ENCODE peak calls at places on chromosomes 11 and 22, in five cellular contexts. F is AG08395; C is NCI-H1930; M is stimulated activated CD4-positive, alpha-beta T cell treated with anti-CD3 and anti-CD28 coated beads, Interleukin-2, amount 100 ng/mL, for 48 hours; S is right lobe of liver. P is an unnamed sample.

GRCh38 chr11:68142028-68142412 is 20.8 kb upstream of the CHKA start:
- DNase-seq in F (no peak), C (no peak), M (peak), S (peak), P (no peak)

GRCh38 chr11:73184953-73185671 is 33.0 kb upstream of the P2RY2 start:
- DNase-seq in F (peak), C (no peak), M (peak), S (peak), P (peak)

GRCh38 chr11:12950681-12951080 is 58.4 kb upstream of the RASSF10 start:
- DNase-seq in F (no peak), C (no peak), M (no peak), S (no peak), P (no peak)

GRCh38 chr22:30169002-30169401 is 77.6 kb downstream of the LIF start:
- DNase-seq in F (no peak), C (no peak), M (no peak), S (no peak), P (no peak)

GRCh38 chr22:37121887-37122591 is 12.5 kb upstream of the TMPRSS6 start:
- DNase-seq in F (peak), C (no peak), M (peak), S (no peak), P (no peak)

GRCh38 chr11:33452806-33453205 is 195.6 kb downstream of the HIPK3 start:
- DNase-seq in F (peak), C (no peak), M (no peak), S (no peak), P (no peak)

GRCh38 chr11:2518112-2518982 is 73.5 kb downstream of the KCNQ1 start:
- DNase-seq in F (no peak), C (no peak), M (no peak), S (no peak), P (peak)

GRCh38 chr11:17699157-17700114 is 19.9 kb upstream of the MYOD1 start:
- DNase-seq in F (peak), C (no peak), M (no peak), S (no peak), P (no peak)

GRCh38 chr11:28616566-28616965 is 508.4 kb downstream of the METTL15 start:
- DNase-seq in F (no peak), C (no peak), M (no peak), S (no peak), P (no peak)

GRCh38 chr22:37165940-37166674 is 16.4 kb upstream of the IL2RB start:
- DNase-seq in F (no peak), C (no peak), M (no peak), S (no peak), P (no peak)

P was measured in omental fat pad.